ENCODE peak calls at places on chromosomes 5 and 9, in six cellular contexts. M, K, J, C, L and U are unnamed samples.

GRCh38 chr9:35749515-35750255 is 598 bp downstream of the RGP1 start:
- DNase-seq in K (peak), J (no peak), L (peak), C (no peak), M (peak), U (no peak)

GRCh38 chr5:74326571-74327338 is 313.8 kb downstream of the ENC1 start:
- DNase-seq in M (no peak), C (no peak), L (peak), J (peak), K (peak), U (no peak)

GRCh38 chr5:91095321-91095720 is 287.8 kb downstream of the ARRDC3 start:
- DNase-seq in M (no peak), L (no peak), C (no peak), J (no peak), K (no peak), U (no peak)

GRCh38 chr9:447230-448025 is 232.8 kb downstream of the DOCK8 start:
- DNase-seq in J (peak), C (no peak), K (no peak), M (no peak), L (peak), U (no peak)

GRCh38 chr5:110159202-110159601 is 469.5 kb downstream of the MAN2A1 start:
- DNase-seq in L (peak), C (no peak), J (no peak), M (no peak), K (peak), U (no peak)

GRCh38 chr9:97474373-97474925 is 27.0 kb upstream of the TMOD1 start:
- DNase-seq in J (peak), C (no peak), L (peak), M (no peak), K (peak), U (no peak)

GRCh38 chr9:120532475-120532874 is 47.5 kb downstream of the CDK5RAP2 start:
- DNase-seq in C (no peak), K (no peak), L (peak), J (no peak), M (no peak), U (no peak)

GRCh38 chr5:51494821-51495220 is 111.6 kb downstream of the ISL1 start:
- DNase-seq in M (no peak), L (no peak), K (no peak), C (no peak), J (no peak), U (no peak)

GRCh38 chr5:161548472-161549094 is 2.1 kb upstream of the GABRB2 start:
- DNase-seq in K (no peak), L (peak), M (peak), C (no peak), J (no peak), U (peak)

GRCh38 chr9:136564379-136564988 is 18.6 kb upstream of the NOTCH1 start:
- DNase-seq in K (peak), M (no peak), L (peak), C (no peak), J (peak), U (no peak)

GRCh38 chr5:73729329-73729728 is 103.3 kb downstream of the ARHGEF28 start:
- DNase-seq in K (no peak), C (no peak), M (no peak), J (peak), L (peak), U (no peak)

GRCh38 chr5:1503301-1504243 is 20.2 kb downstream of the LPCAT1 start:
- DNase-seq in J (peak), M (no peak), C (no peak), L (peak), K (no peak), U (no peak)

GRCh38 chr9:90141723-90142122 is 500.9 kb downstream of the DIRAS2 start:
- DNase-seq in M (no peak), C (no peak), K (peak), L (peak), J (peak), U (no peak)

GRCh38 chr5:75465480-75465879 is 45.9 kb downstream of the CERT1 start:
- DNase-seq in K (no peak), C (no peak), L (no peak), M (no peak), J (peak), U (no peak)

GRCh38 chr5:31614147-31615030 is 24.5 kb upstream of the PDZD2 start:
- DNase-seq in K (no peak), L (peak), C (no peak), M (peak), J (no peak), U (no peak)

GRCh38 chr5:158175664-158176507 is 316.9 kb upstream of the CLINT1 start:
- DNase-seq in J (no peak), K (no peak), M (no peak), C (no peak), L (peak), U (no peak)

GRCh38 chr9:117763314-117763713 is 59.1 kb downstream of the TLR4 start:
- DNase-seq in L (peak), M (no peak), C (no peak), J (no peak), K (peak), U (no peak)

GRCh38 chr5:80254767-80255424 is 952 bp downstream of the SERINC5 start:
- DNase-seq in K (peak), J (peak), M (no peak), L (no peak), C (no peak), U (no peak)

GRCh38 chr9:31030741-31031202 is 1353.7 kb upstream of the ACO1 start:
- DNase-seq in K (peak), J (no peak), L (no peak), M (peak), C (peak), U (peak)

GRCh38 chr5:80592761-80593160 is 22.7 kb upstream of the ANKRD34B start:
- DNase-seq in J (no peak), K (no peak), C (no peak), M (no peak), L (no peak), U (no peak)

GRCh38 chr5:86644843-86645242 is 27.1 kb downstream of the COX7C start:
- DNase-seq in M (peak), L (no peak), K (no peak), C (no peak), J (no peak), U (no peak)

GRCh38 chr9:93677061-93677571 is 100.7 kb downstream of the PHF2 start:
- DNase-seq in C (no peak), K (no peak), J (no peak), M (peak), L (no peak), U (no peak)

GRCh38 chr5:4947899-4948556 is 192.1 kb upstream of the ADAMTS16 start:
- DNase-seq in M (no peak), J (no peak), L (no peak), C (no peak), K (no peak), U (no peak)

GRCh38 chr9:131732636-131733340 is 7.1 kb downstream of the RAPGEF1 start:
- DNase-seq in C (no peak), L (no peak), M (no peak), J (no peak), K (no peak), U (no peak)

GRCh38 chr9:95109456-95109855 is 208.1 kb downstream of the FANCC start:
- DNase-seq in L (no peak), M (no peak), K (no peak), C (no peak), J (no peak), U (no peak)

GRCh38 chr5:56838409-56839039 is 23.2 kb downstream of the MAP3K1 start:
- DNase-seq in C (no peak), L (peak), J (peak), M (no peak), K (peak), U (peak)

GRCh38 chr5:74464512-74465209 is 175.9 kb downstream of the ENC1 start:
- DNase-seq in C (no peak), J (peak), L (no peak), M (no peak), K (peak), U (no peak)

GRCh38 chr5:92775711-92776615 is 805.1 kb downstream of the NR2F1-AS1 start:
- DNase-seq in K (peak), L (no peak), M (no peak), C (no peak), J (peak), U (no peak)

GRCh38 chr9:125440411-125440810 is 178.8 kb downstream of the GAPVD1 start:
- DNase-seq in K (no peak), C (no peak), L (no peak), J (no peak), M (no peak), U (no peak)

GRCh38 chr5:14057289-14057688 is 85.9 kb upstream of the TRIO start:
- DNase-seq in M (no peak), K (no peak), L (no peak), C (no peak), J (no peak), U (no peak)

GRCh38 chr5:99795026-99795425 is 740.1 kb upstream of the FAM174A start:
- DNase-seq in L (peak), M (no peak), K (no peak), J (no peak), C (no peak), U (no peak)

GRCh38 chr5:1895771-1896420 is 13.2 kb upstream of the IRX4 start:
- DNase-seq in C (no peak), L (no peak), M (no peak), J (no peak), K (no peak), U (no peak)

GRCh38 chr5:2946315-2946714 is 194.8 kb upstream of the IRX2 start:
- DNase-seq in C (no peak), K (no peak), L (no peak), M (no peak), J (no peak), U (no peak)

GRCh38 chr9:120608421-120608820 is 28.5 kb upstream of the CDK5RAP2 start:
- DNase-seq in K (no peak), M (no peak), L (peak), J (peak), C (no peak), U (no peak)

GRCh38 chr9:69325409-69326212 is 596 bp downstream of the ENTREP1 start:
- DNase-seq in K (no peak), C (no peak), J (no peak), M (peak), L (peak), U (no peak)

GRCh38 chr5:73321757-73322452 is 126.7 kb downstream of the FOXD1 start:
- DNase-seq in L (no peak), J (peak), K (peak), C (no peak), M (no peak), U (no peak)

GRCh38 chr5:141677415-141677814 is 4.6 kb downstream of the ARAP3 start:
- DNase-seq in L (no peak), M (peak), J (no peak), K (no peak), C (no peak), U (no peak)

GRCh38 chr5:170353011-170353890 is 35.9 kb downstream of the KCNMB1 start:
- DNase-seq in K (peak), L (no peak), C (no peak), J (no peak), M (peak), U (no peak)

GRCh38 chr9:129757045-129757444 is 4.2 kb upstream of the PTGES start:
- DNase-seq in K (peak), J (no peak), C (no peak), L (peak), M (no peak), U (no peak)
- H4K8ac ChIP-seq in K (peak), J (no peak), C (no peak), L (no peak), M (no peak), U (no peak)

DNA sequence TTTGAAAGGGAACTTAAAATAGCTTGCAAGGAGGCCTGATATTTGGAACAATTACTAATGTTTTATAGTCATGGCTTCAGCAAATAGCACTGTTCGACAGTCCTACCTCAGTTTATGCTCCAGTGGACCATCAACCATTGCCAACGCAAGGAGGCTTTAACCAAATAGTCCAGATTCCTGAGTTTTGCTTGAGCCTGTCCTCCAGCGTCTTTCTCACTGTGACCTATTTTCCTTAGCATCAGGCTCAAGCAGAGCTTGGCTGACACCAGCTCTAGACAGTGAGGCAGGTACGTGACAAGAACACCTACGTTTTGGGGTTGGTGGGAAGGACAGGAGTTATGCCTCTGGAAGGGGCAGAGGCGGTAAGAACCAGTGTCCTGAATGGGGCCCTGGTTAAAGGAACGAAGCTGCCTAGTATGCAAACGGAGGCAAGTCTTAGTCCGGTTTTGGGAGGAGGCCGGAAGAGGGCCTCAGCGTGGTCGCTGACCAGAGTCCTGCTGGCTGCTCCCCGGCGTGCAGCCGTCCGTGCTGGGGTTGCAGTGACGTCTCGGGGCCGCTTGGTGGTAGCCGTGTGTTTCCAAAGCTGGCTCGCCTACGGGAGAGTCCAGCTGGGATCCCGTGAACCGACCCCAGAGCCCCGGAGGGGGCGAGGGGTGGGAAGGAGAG is 998 bp upstream of the FGF18 start:
- DNase-seq in M (peak), L (peak), J (peak), C (peak), K (peak), U (peak)
- H2AFZ ChIP-seq in M (no peak), L (no peak), J (peak), C (no peak), K (no peak), U (peak)

GRCh38 chr9:34048730-34049629 is at the start of gene UBAP2:
- DNase-seq in C (peak), L (peak), J (peak), M (peak), K (peak), U (peak)
- H4K8ac ChIP-seq in C (peak), L (peak), J (peak), M (peak), K (peak), U (no peak)

DNA sequence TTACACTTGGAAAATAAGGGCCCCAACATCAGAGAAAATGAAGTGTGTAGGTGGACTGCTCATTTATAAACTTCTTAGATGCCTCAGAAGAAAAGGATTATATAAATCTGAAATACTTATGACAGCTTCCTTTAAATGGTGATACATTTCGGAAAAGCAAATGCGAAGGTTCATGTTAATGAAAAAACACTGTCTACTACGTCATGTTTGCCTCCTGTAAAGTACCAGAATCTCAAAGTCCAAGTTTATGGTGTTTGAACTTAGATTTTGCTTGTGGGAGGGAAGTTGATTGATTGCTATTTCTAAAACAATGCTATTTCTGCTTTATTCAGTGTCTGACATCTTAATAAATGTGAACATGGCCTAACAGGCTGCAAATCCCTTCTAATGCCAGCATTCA is 514.6 kb downstream of the ZNF608 start:
- DNase-seq in J (no peak), C (no peak), L (no peak), M (no peak), K (no peak), U (no peak)
- H2AFZ ChIP-seq in J (no peak), C (no peak), L (no peak), M (no peak), K (no peak), U (peak)

DNA sequence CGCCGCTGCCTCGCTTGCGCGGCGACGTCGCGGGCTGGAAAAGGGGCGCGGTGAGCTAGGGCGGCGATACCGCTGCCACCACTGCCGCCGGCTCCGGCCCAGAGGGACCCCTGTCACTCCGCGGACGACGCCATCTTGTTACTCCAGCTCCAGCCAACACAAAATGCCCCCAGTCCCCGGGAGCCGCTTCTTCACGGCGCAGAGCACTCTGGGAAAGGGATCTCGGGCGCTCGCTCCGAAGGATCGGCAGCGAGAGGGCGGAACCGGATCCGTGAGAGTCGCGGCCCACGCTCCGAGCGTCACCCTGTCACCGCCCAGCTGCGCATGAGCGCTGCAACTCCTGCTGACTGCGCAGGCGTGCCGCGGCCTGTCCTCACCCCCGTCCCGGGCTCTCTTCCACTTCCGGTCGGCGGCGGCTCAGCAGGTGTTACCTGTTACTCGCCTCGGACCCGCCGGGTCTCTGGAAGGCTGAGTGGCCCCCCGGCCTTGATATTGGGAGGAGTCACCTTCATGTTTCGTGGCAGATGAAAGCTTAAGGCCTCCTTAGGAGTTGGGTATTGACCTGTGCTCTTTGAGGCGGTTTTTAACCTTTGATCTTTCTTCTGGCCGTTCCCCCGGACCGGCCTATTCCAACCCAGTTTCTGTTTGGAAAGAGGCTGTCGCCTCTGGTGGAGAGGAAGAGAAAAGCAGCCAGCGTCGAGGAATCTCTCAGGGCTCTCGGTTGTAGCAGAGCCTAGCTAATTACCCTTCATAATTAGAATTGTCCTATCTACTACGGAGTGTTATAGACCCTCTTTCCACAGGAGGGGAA is at the start of gene CSNK1A1:
- DNase-seq in L (peak), M (peak), C (peak), J (peak), K (peak), U (peak)
- H4K8ac ChIP-seq in L (peak), M (peak), C (peak), J (peak), K (peak), U (peak)

GRCh38 chr9:133824802-133825186 is 86.6 kb upstream of the SARDH start:
- DNase-seq in L (no peak), J (no peak), C (no peak), K (no peak), M (no peak), U (no peak)

GRCh38 chr9:133821606-133822438 is 83.7 kb upstream of the SARDH start:
- DNase-seq in M (no peak), C (no peak), K (no peak), L (no peak), J (peak), U (no peak)

GRCh38 chr9:133824106-133824801 is 86.1 kb upstream of the SARDH start:
- DNase-seq in J (no peak), M (no peak), K (no peak), C (no peak), L (no peak), U (no peak)

GRCh38 chr9:133823189-133824105 is 85.3 kb upstream of the SARDH start:
- DNase-seq in C (no peak), L (no peak), K (no peak), J (no peak), M (no peak), U (no peak)

DNA sequence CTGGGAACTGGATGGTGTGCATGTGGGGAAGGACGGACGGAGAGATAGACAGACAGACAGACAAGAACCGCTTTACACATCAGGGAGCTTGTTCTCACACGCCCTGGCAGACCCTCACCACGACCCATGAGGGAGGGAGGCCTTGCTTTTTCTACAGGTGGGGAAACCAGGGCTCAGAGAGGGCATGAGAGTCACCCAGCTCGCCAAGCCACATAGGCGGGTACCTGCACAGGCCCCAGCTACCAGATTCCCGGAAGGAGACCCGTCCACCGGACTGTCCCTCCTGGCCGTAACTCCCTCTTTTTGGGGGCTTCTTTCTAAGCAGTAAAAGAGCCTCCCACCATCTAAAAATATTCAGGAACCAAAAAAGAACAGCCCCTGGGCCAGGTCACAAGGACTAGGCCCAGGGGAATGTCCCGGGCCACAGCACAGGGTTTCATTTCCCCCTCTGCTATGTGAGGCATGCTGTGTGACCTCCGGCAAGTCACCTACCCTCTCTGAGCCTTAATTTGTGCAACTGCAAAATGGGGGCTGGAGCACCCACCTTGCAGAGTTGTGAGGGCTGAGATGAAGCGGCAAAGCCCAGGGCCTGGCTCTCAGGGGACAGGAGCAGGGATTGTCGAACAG is 84.4 kb upstream of the SARDH start:
- DNase-seq in J (no peak), K (no peak), L (peak), M (no peak), C (no peak), U (no peak)
- H2AFZ ChIP-seq in J (no peak), K (no peak), L (no peak), M (no peak), C (no peak), U (no peak)

GRCh38 chr5:108381034-108381954 is 604 bp downstream of the FBXL17 start:
- DNase-seq in K (peak), C (no peak), J (peak), M (no peak), L (peak), U (peak)
- H4K8ac ChIP-seq in K (peak), C (peak), J (peak), M (no peak), L (peak), U (peak)

DNA sequence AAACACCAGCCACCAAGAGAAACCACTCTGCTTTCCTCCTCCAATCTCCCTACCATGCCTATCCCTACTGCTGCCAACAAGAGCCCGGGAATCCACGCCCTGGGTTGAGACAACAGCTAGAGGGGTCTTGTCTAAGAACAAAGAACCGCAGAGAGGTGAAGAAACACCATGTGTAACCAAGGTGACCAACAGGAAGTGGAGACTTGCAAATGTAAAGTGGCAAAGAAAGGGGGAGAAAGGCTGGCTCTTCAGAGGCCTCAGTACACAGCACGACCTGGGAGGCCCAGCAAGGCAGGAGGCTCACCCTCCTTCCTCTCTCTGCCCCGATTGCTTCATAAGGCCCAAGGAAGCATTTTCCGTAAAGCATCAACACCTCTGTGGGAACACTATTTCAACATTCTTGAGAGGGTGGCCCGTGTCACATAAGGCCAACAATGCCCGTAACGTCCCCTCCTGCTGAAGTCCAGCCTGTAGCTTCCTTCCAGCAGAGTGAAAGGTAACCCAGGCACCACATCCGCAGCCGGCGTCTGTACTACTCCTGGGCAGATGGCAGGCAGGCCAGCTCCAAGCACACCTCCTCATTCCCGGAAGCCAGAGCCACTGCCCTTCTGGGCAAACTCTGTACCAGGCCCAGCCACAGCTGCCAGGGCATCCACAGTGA is 18.3 kb downstream of the CCNJL start:
- DNase-seq in M (peak), K (peak), L (no peak), J (no peak), C (no peak), U (no peak)
- H2AFZ ChIP-seq in M (no peak), K (no peak), L (no peak), J (no peak), C (no peak), U (peak)